ENCODE peak calls at places on chromosomes 16 and 17, in ten cellular contexts. One of them, this sample, is unnamed.
A peak's percentile ranks its signal among the peaks of the same experiment; 100 is the strongest.

GRCh38 chr17:10370209-10370608 is 2.6 kb downstream of the MYH13 start:
- DNase-seq in small intestine: no peak
- DNase-seq in T-helper 2 cell: no peak
- DNase-seq in NCI-H524: no peak
- DNase-seq in stomach: no peak
- DNase-seq in ascending aorta: no peak
- DNase-seq in stimulated activated CD4-positive, alpha-beta T cell treated with anti-CD3 and anti-CD28 coated beads, TNF-alpha, amount 100 ng/mL, for 1 hour: no peak
- DNase-seq in HFF-Myc: no peak
- DNase-seq in neural progenitor cell: no peak
- DNase-seq in MCF 10A: no peak
- DNase-seq in this sample: no peak

GRCh38 chr17:81492706-81493105 is 19.9 kb downstream of the ACTG1 start:
- DNase-seq in MCF 10A: no peak
- DNase-seq in neural progenitor cell: no peak
- DNase-seq in NCI-H524: no peak
- DNase-seq in stimulated activated CD4-positive, alpha-beta T cell treated with anti-CD3 and anti-CD28 coated beads, TNF-alpha, amount 100 ng/mL, for 1 hour: no peak
- DNase-seq in small intestine: no peak
- DNase-seq in T-helper 2 cell: no peak
- DNase-seq in ascending aorta: no peak
- DNase-seq in stomach: no peak
- DNase-seq in HFF-Myc: no peak
- DNase-seq in this sample: no peak

GRCh38 chr16:56836410-56836834 is 28.6 kb upstream of the SLC12A3 start:
- DNase-seq in stomach: no peak
- DNase-seq in neural progenitor cell: no peak
- DNase-seq in ascending aorta: no peak
- DNase-seq in HFF-Myc: no peak
- DNase-seq in stimulated activated CD4-positive, alpha-beta T cell treated with anti-CD3 and anti-CD28 coated beads, TNF-alpha, amount 100 ng/mL, for 1 hour: no peak
- DNase-seq in MCF 10A: no peak
- DNase-seq in NCI-H524: no peak
- DNase-seq in T-helper 2 cell: no peak
- DNase-seq in small intestine: no peak
- DNase-seq in this sample: no peak

GRCh38 chr16:66731101-66731500 is 20.3 kb downstream of the DYNC1LI2 start:
- DNase-seq in stomach: no peak
- DNase-seq in stimulated activated CD4-positive, alpha-beta T cell treated with anti-CD3 and anti-CD28 coated beads, TNF-alpha, amount 100 ng/mL, for 1 hour: no peak
- DNase-seq in HFF-Myc: no peak
- DNase-seq in T-helper 2 cell: no peak
- DNase-seq in ascending aorta: no peak
- DNase-seq in MCF 10A: no peak
- DNase-seq in neural progenitor cell: no peak
- DNase-seq in small intestine: no peak
- DNase-seq in NCI-H524: no peak
- DNase-seq in this sample: no peak

GRCh38 chr16:69346683-69347082 is 4.9 kb downstream of the TMED6 start:
- DNase-seq in neural progenitor cell: no peak
- DNase-seq in ascending aorta: no peak
- DNase-seq in stimulated activated CD4-positive, alpha-beta T cell treated with anti-CD3 and anti-CD28 coated beads, TNF-alpha, amount 100 ng/mL, for 1 hour: no peak
- DNase-seq in HFF-Myc: no peak
- DNase-seq in small intestine: no peak
- DNase-seq in T-helper 2 cell: no peak
- DNase-seq in stomach: no peak
- DNase-seq in MCF 10A: no peak
- DNase-seq in NCI-H524: no peak
- DNase-seq in this sample: no peak

GRCh38 chr17:65185686-65186382 is 48.7 kb downstream of the RGS9 start:
- DNase-seq in ascending aorta: no peak
- DNase-seq in stimulated activated CD4-positive, alpha-beta T cell treated with anti-CD3 and anti-CD28 coated beads, TNF-alpha, amount 100 ng/mL, for 1 hour: no peak
- DNase-seq in HFF-Myc: no peak
- DNase-seq in MCF 10A: no peak
- DNase-seq in stomach: no peak
- DNase-seq in neural progenitor cell: no peak
- DNase-seq in T-helper 2 cell: no peak
- DNase-seq in NCI-H524: no peak
- DNase-seq in small intestine: no peak
- DNase-seq in this sample: no peak

GRCh38 chr17:71633391-71633849 is 487.4 kb upstream of the SOX9 start:
- DNase-seq in neural progenitor cell: no peak
- DNase-seq in stomach: no peak
- DNase-seq in ascending aorta: no peak
- DNase-seq in NCI-H524: no peak
- DNase-seq in T-helper 2 cell: no peak
- DNase-seq in HFF-Myc: no peak
- DNase-seq in MCF 10A: peak; percentile 83
- DNase-seq in small intestine: peak; percentile 93
- DNase-seq in stimulated activated CD4-positive, alpha-beta T cell treated with anti-CD3 and anti-CD28 coated beads, TNF-alpha, amount 100 ng/mL, for 1 hour: no peak
- DNase-seq in this sample: no peak

GRCh38 chr16:19219836-19220235 is 51.8 kb downstream of the SYT17 start:
- DNase-seq in stimulated activated CD4-positive, alpha-beta T cell treated with anti-CD3 and anti-CD28 coated beads, TNF-alpha, amount 100 ng/mL, for 1 hour: no peak
- DNase-seq in neural progenitor cell: no peak
- DNase-seq in NCI-H524: no peak
- DNase-seq in ascending aorta: no peak
- DNase-seq in small intestine: no peak
- DNase-seq in MCF 10A: no peak
- DNase-seq in stomach: no peak
- DNase-seq in T-helper 2 cell: no peak
- DNase-seq in HFF-Myc: no peak
- DNase-seq in this sample: no peak

GRCh38 chr16:89026121-89026612 is 49.2 kb upstream of the CBFA2T3 start:
- DNase-seq in stimulated activated CD4-positive, alpha-beta T cell treated with anti-CD3 and anti-CD28 coated beads, TNF-alpha, amount 100 ng/mL, for 1 hour: no peak
- DNase-seq in small intestine: peak; percentile 9
- DNase-seq in NCI-H524: no peak
- DNase-seq in MCF 10A: peak; percentile 62
- DNase-seq in neural progenitor cell: no peak
- DNase-seq in T-helper 2 cell: no peak
- DNase-seq in HFF-Myc: no peak
- DNase-seq in stomach: no peak
- DNase-seq in ascending aorta: no peak
- DNase-seq in this sample: no peak

GRCh38 chr16:54052271-54052670 is 234.3 kb downstream of the IRX3 start:
- DNase-seq in stimulated activated CD4-positive, alpha-beta T cell treated with anti-CD3 and anti-CD28 coated beads, TNF-alpha, amount 100 ng/mL, for 1 hour: no peak
- DNase-seq in MCF 10A: no peak
- DNase-seq in NCI-H524: no peak
- DNase-seq in ascending aorta: no peak
- DNase-seq in stomach: no peak
- DNase-seq in T-helper 2 cell: no peak
- DNase-seq in neural progenitor cell: no peak
- DNase-seq in HFF-Myc: no peak
- DNase-seq in small intestine: no peak
- DNase-seq in this sample: no peak

GRCh38 chr16:9148376-9149015 is 57.1 kb downstream of the HAPSTR1 start:
- DNase-seq in MCF 10A: no peak
- DNase-seq in small intestine: no peak
- DNase-seq in NCI-H524: peak; percentile 85
- DNase-seq in stomach: no peak
- DNase-seq in neural progenitor cell: no peak
- DNase-seq in HFF-Myc: no peak
- DNase-seq in T-helper 2 cell: no peak
- DNase-seq in stimulated activated CD4-positive, alpha-beta T cell treated with anti-CD3 and anti-CD28 coated beads, TNF-alpha, amount 100 ng/mL, for 1 hour: no peak
- DNase-seq in ascending aorta: no peak
- DNase-seq in this sample: no peak

GRCh38 chr17:41016578-41017215 is 7.8 kb upstream of the KRTAP3-1 start:
- DNase-seq in small intestine: no peak
- DNase-seq in HFF-Myc: no peak
- DNase-seq in ascending aorta: no peak
- DNase-seq in stimulated activated CD4-positive, alpha-beta T cell treated with anti-CD3 and anti-CD28 coated beads, TNF-alpha, amount 100 ng/mL, for 1 hour: no peak
- DNase-seq in MCF 10A: no peak
- DNase-seq in NCI-H524: no peak
- DNase-seq in T-helper 2 cell: no peak
- DNase-seq in stomach: no peak
- DNase-seq in neural progenitor cell: no peak
- DNase-seq in this sample: no peak

GRCh38 chr16:75138636-75139035 is 9.7 kb upstream of the ZFP1 start:
- DNase-seq in ascending aorta: no peak
- DNase-seq in small intestine: no peak
- DNase-seq in T-helper 2 cell: no peak
- DNase-seq in stimulated activated CD4-positive, alpha-beta T cell treated with anti-CD3 and anti-CD28 coated beads, TNF-alpha, amount 100 ng/mL, for 1 hour: no peak
- DNase-seq in neural progenitor cell: no peak
- DNase-seq in stomach: no peak
- DNase-seq in NCI-H524: no peak
- DNase-seq in MCF 10A: no peak
- DNase-seq in HFF-Myc: peak; percentile 19
- DNase-seq in this sample: no peak

GRCh38 chr17:55219939-55220338 is 44.8 kb upstream of the HLF start:
- DNase-seq in ascending aorta: no peak
- DNase-seq in stimulated activated CD4-positive, alpha-beta T cell treated with anti-CD3 and anti-CD28 coated beads, TNF-alpha, amount 100 ng/mL, for 1 hour: no peak
- DNase-seq in neural progenitor cell: no peak
- DNase-seq in NCI-H524: no peak
- DNase-seq in MCF 10A: peak; percentile 29
- DNase-seq in stomach: no peak
- DNase-seq in T-helper 2 cell: no peak
- DNase-seq in small intestine: no peak
- DNase-seq in HFF-Myc: no peak
- DNase-seq in this sample: no peak

GRCh38 chr17:14833201-14833773 is 431.8 kb downstream of the PMP22 start:
- DNase-seq in MCF 10A: no peak
- DNase-seq in small intestine: no peak
- DNase-seq in NCI-H524: no peak
- DNase-seq in stimulated activated CD4-positive, alpha-beta T cell treated with anti-CD3 and anti-CD28 coated beads, TNF-alpha, amount 100 ng/mL, for 1 hour: no peak
- DNase-seq in neural progenitor cell: no peak
- DNase-seq in stomach: no peak
- DNase-seq in HFF-Myc: peak; percentile 53
- DNase-seq in T-helper 2 cell: no peak
- DNase-seq in ascending aorta: no peak
- DNase-seq in this sample: no peak

GRCh38 chr17:75915268-75915667 is 10.6 kb upstream of the MRPL38 start:
- DNase-seq in NCI-H524: no peak
- DNase-seq in neural progenitor cell: no peak
- DNase-seq in stomach: no peak
- DNase-seq in stimulated activated CD4-positive, alpha-beta T cell treated with anti-CD3 and anti-CD28 coated beads, TNF-alpha, amount 100 ng/mL, for 1 hour: no peak
- DNase-seq in small intestine: no peak
- DNase-seq in MCF 10A: no peak
- DNase-seq in T-helper 2 cell: no peak
- DNase-seq in ascending aorta: no peak
- DNase-seq in HFF-Myc: no peak
- DNase-seq in this sample: no peak

GRCh38 chr17:47816947-47817346 is 4.6 kb downstream of the OSBPL7 start:
- DNase-seq in stimulated activated CD4-positive, alpha-beta T cell treated with anti-CD3 and anti-CD28 coated beads, TNF-alpha, amount 100 ng/mL, for 1 hour: no peak
- DNase-seq in neural progenitor cell: no peak
- DNase-seq in small intestine: no peak
- DNase-seq in stomach: no peak
- DNase-seq in ascending aorta: no peak
- DNase-seq in HFF-Myc: no peak
- DNase-seq in NCI-H524: no peak
- DNase-seq in MCF 10A: no peak
- DNase-seq in T-helper 2 cell: no peak
- DNase-seq in this sample: no peak

GRCh38 chr16:84916156-84916555 is 95.2 kb downstream of the ZDHHC7 start:
- DNase-seq in T-helper 2 cell: no peak
- DNase-seq in small intestine: no peak
- DNase-seq in stimulated activated CD4-positive, alpha-beta T cell treated with anti-CD3 and anti-CD28 coated beads, TNF-alpha, amount 100 ng/mL, for 1 hour: no peak
- DNase-seq in stomach: no peak
- DNase-seq in ascending aorta: no peak
- DNase-seq in MCF 10A: no peak
- DNase-seq in NCI-H524: peak; percentile 80
- DNase-seq in HFF-Myc: no peak
- DNase-seq in neural progenitor cell: no peak
- DNase-seq in this sample: no peak

GRCh38 chr16:75820672-75821071 is 94.4 kb upstream of the CPHXL start:
- DNase-seq in neural progenitor cell: no peak
- DNase-seq in NCI-H524: no peak
- DNase-seq in stimulated activated CD4-positive, alpha-beta T cell treated with anti-CD3 and anti-CD28 coated beads, TNF-alpha, amount 100 ng/mL, for 1 hour: no peak
- DNase-seq in small intestine: no peak
- DNase-seq in HFF-Myc: no peak
- DNase-seq in ascending aorta: no peak
- DNase-seq in MCF 10A: peak; percentile 94
- DNase-seq in stomach: no peak
- DNase-seq in T-helper 2 cell: no peak
- DNase-seq in this sample: no peak

GRCh38 chr16:86227041-86227440 is 283.3 kb upstream of the FOXF1 start:
- DNase-seq in T-helper 2 cell: no peak
- DNase-seq in stomach: peak; percentile 23
- DNase-seq in MCF 10A: no peak
- DNase-seq in ascending aorta: no peak
- DNase-seq in NCI-H524: no peak
- DNase-seq in neural progenitor cell: no peak
- DNase-seq in HFF-Myc: no peak
- DNase-seq in small intestine: no peak
- DNase-seq in stimulated activated CD4-positive, alpha-beta T cell treated with anti-CD3 and anti-CD28 coated beads, TNF-alpha, amount 100 ng/mL, for 1 hour: no peak
- DNase-seq in this sample: no peak

GRCh38 chr17:33941744-33942143 is 313.3 kb upstream of the CCL2 start:
- DNase-seq in HFF-Myc: no peak
- DNase-seq in NCI-H524: no peak
- DNase-seq in stimulated activated CD4-positive, alpha-beta T cell treated with anti-CD3 and anti-CD28 coated beads, TNF-alpha, amount 100 ng/mL, for 1 hour: no peak
- DNase-seq in T-helper 2 cell: no peak
- DNase-seq in ascending aorta: no peak
- DNase-seq in MCF 10A: no peak
- DNase-seq in stomach: no peak
- DNase-seq in neural progenitor cell: no peak
- DNase-seq in small intestine: no peak
- DNase-seq in this sample: no peak

GRCh38 chr16:86299882-86300490 is 210.3 kb upstream of the FOXF1 start:
- DNase-seq in T-helper 2 cell: no peak
- DNase-seq in HFF-Myc: no peak
- DNase-seq in stimulated activated CD4-positive, alpha-beta T cell treated with anti-CD3 and anti-CD28 coated beads, TNF-alpha, amount 100 ng/mL, for 1 hour: no peak
- DNase-seq in small intestine: no peak
- DNase-seq in stomach: no peak
- DNase-seq in neural progenitor cell: peak; percentile 12
- DNase-seq in MCF 10A: no peak
- DNase-seq in ascending aorta: no peak
- DNase-seq in NCI-H524: no peak
- DNase-seq in this sample: no peak

GRCh38 chr16:85419503-85420408 is 193.4 kb upstream of the GSE1 start:
- DNase-seq in ascending aorta: no peak
- DNase-seq in T-helper 2 cell: no peak
- DNase-seq in MCF 10A: no peak
- DNase-seq in stimulated activated CD4-positive, alpha-beta T cell treated with anti-CD3 and anti-CD28 coated beads, TNF-alpha, amount 100 ng/mL, for 1 hour: no peak
- DNase-seq in small intestine: no peak
- DNase-seq in stomach: no peak
- DNase-seq in HFF-Myc: no peak
- DNase-seq in neural progenitor cell: no peak
- DNase-seq in NCI-H524: no peak
- DNase-seq in this sample: no peak

GRCh38 chr16:54633943-54634362 is 296.7 kb upstream of the IRX5 start:
- DNase-seq in NCI-H524: peak; percentile 70
- DNase-seq in stimulated activated CD4-positive, alpha-beta T cell treated with anti-CD3 and anti-CD28 coated beads, TNF-alpha, amount 100 ng/mL, for 1 hour: no peak
- DNase-seq in HFF-Myc: no peak
- DNase-seq in ascending aorta: no peak
- DNase-seq in stomach: peak; percentile 47
- DNase-seq in MCF 10A: peak; percentile 78
- DNase-seq in neural progenitor cell: peak; percentile 65
- DNase-seq in T-helper 2 cell: no peak
- DNase-seq in small intestine: no peak
- DNase-seq in this sample: peak; percentile 59

GRCh38 chr16:67509016-67509415 is 19.6 kb upstream of the RIPOR1 start:
- DNase-seq in MCF 10A: no peak
- DNase-seq in neural progenitor cell: no peak
- DNase-seq in HFF-Myc: no peak
- DNase-seq in stomach: no peak
- DNase-seq in stimulated activated CD4-positive, alpha-beta T cell treated with anti-CD3 and anti-CD28 coated beads, TNF-alpha, amount 100 ng/mL, for 1 hour: no peak
- DNase-seq in NCI-H524: no peak
- DNase-seq in T-helper 2 cell: no peak
- DNase-seq in ascending aorta: no peak
- DNase-seq in small intestine: no peak
- DNase-seq in this sample: no peak

GRCh38 chr17:49093131-49093530 is 39.4 kb upstream of the B4GALNT2 start:
- DNase-seq in HFF-Myc: no peak
- DNase-seq in neural progenitor cell: no peak
- DNase-seq in stomach: peak; percentile 40
- DNase-seq in NCI-H524: no peak
- DNase-seq in small intestine: no peak
- DNase-seq in ascending aorta: no peak
- DNase-seq in MCF 10A: peak; percentile 21
- DNase-seq in T-helper 2 cell: no peak
- DNase-seq in stimulated activated CD4-positive, alpha-beta T cell treated with anti-CD3 and anti-CD28 coated beads, TNF-alpha, amount 100 ng/mL, for 1 hour: no peak
- DNase-seq in this sample: no peak

GRCh38 chr16:65904361-65904760 is 462.1 kb upstream of the CDH5 start:
- DNase-seq in ascending aorta: no peak
- DNase-seq in neural progenitor cell: no peak
- DNase-seq in T-helper 2 cell: no peak
- DNase-seq in MCF 10A: no peak
- DNase-seq in NCI-H524: no peak
- DNase-seq in stimulated activated CD4-positive, alpha-beta T cell treated with anti-CD3 and anti-CD28 coated beads, TNF-alpha, amount 100 ng/mL, for 1 hour: no peak
- DNase-seq in HFF-Myc: no peak
- DNase-seq in small intestine: no peak
- DNase-seq in stomach: no peak
- DNase-seq in this sample: no peak

GRCh38 chr17:81942167-81942553 is 4.9 kb downstream of the MYADML2 start:
- DNase-seq in ascending aorta: no peak
- DNase-seq in T-helper 2 cell: no peak
- DNase-seq in stimulated activated CD4-positive, alpha-beta T cell treated with anti-CD3 and anti-CD28 coated beads, TNF-alpha, amount 100 ng/mL, for 1 hour: no peak
- DNase-seq in neural progenitor cell: no peak
- DNase-seq in stomach: no peak
- DNase-seq in small intestine: no peak
- DNase-seq in NCI-H524: no peak
- DNase-seq in MCF 10A: no peak
- DNase-seq in HFF-Myc: no peak
- DNase-seq in this sample: no peak

This sample was measured in D341Med.